ENCODE peak calls at places on chromosomes 11 and 22, in four cellular contexts. One of them, this sample, is unnamed.
A peak's percentile ranks its signal among the peaks of the same experiment; 100 is the strongest.

GRCh38 chr11:64355078-64355940 is 3.7 kb upstream of the RPS6KA4 start:
- DNase-seq in T-helper 9 cell: no peak
- DNase-seq in MV-4-11: peak; percentile 82
- DNase-seq in GM23248: peak; percentile 93
- DNase-seq in this sample: peak; percentile 58

GRCh38 chr11:87022738-87023137 is 15.0 kb upstream of the TMEM135 start:
- DNase-seq in GM23248: no peak
- DNase-seq in MV-4-11: no peak
- DNase-seq in T-helper 9 cell: no peak
- DNase-seq in this sample: no peak

GRCh38 chr11:12090061-12090572 is 20.3 kb upstream of the MICAL2 start:
- DNase-seq in GM23248: peak; percentile 62
- DNase-seq in T-helper 9 cell: no peak
- DNase-seq in MV-4-11: peak; percentile 93
- DNase-seq in this sample: no peak

GRCh38 chr11:19511413-19512183 is 201.0 kb upstream of the NAV2 start:
- DNase-seq in T-helper 9 cell: no peak
- DNase-seq in GM23248: no peak
- DNase-seq in MV-4-11: no peak
- DNase-seq in this sample: no peak

GRCh38 chr11:111963786-111964385 is 26.7 kb downstream of the DIXDC1 start:
- DNase-seq in T-helper 9 cell: no peak
- DNase-seq in GM23248: peak; percentile 64
- DNase-seq in MV-4-11: no peak
- DNase-seq in this sample: no peak

GRCh38 chr11:11436715-11437313 is 83.8 kb upstream of the CSNK2A3 start:
- DNase-seq in T-helper 9 cell: no peak
- DNase-seq in GM23248: no peak
- DNase-seq in MV-4-11: no peak
- DNase-seq in this sample: no peak

GRCh38 chr22:27996529-27996925 is 77.5 kb upstream of the PITPNB start:
- DNase-seq in T-helper 9 cell: no peak
- DNase-seq in MV-4-11: no peak
- DNase-seq in GM23248: no peak
- DNase-seq in this sample: no peak

GRCh38 chr11:45725776-45726606 is 60.6 kb upstream of the CHST1 start:
- DNase-seq in GM23248: no peak
- DNase-seq in T-helper 9 cell: no peak
- DNase-seq in MV-4-11: no peak
- DNase-seq in this sample: no peak

GRCh38 chr11:1207451-1208360 is 15.2 kb upstream of the MUC5B start:
- DNase-seq in GM23248: no peak
- DNase-seq in MV-4-11: no peak
- DNase-seq in T-helper 9 cell: no peak
- DNase-seq in this sample: no peak

GRCh38 chr11:64959498-64959897 is 12.4 kb downstream of the MAJIN start:
- DNase-seq in GM23248: peak; percentile 53
- DNase-seq in MV-4-11: no peak
- DNase-seq in T-helper 9 cell: no peak
- DNase-seq in this sample: no peak

GRCh38 chr22:32380991-32381390 is 23.3 kb downstream of the RFPL3 start:
- DNase-seq in MV-4-11: no peak
- DNase-seq in GM23248: no peak
- DNase-seq in T-helper 9 cell: no peak
- DNase-seq in this sample: no peak

GRCh38 chr22:19446603-19447387 is 716 bp downstream of the C22orf39 start:
- DNase-seq in GM23248: peak; percentile 40
- DNase-seq in T-helper 9 cell: no peak
- DNase-seq in MV-4-11: no peak
- DNase-seq in this sample: no peak

GRCh38 chr22:23110922-23111527 is 30.8 kb downstream of the RSPH14 start:
- DNase-seq in MV-4-11: no peak
- DNase-seq in T-helper 9 cell: no peak
- DNase-seq in GM23248: no peak
- DNase-seq in this sample: no peak

GRCh38 chr11:41461057-41461681 is 1.7 kb upstream of the LRRC4C start:
- DNase-seq in GM23248: peak; percentile 13
- DNase-seq in T-helper 9 cell: no peak
- DNase-seq in MV-4-11: no peak
- DNase-seq in this sample: no peak

GRCh38 chr22:42645341-42645937 is 3.8 kb downstream of the CYB5R3 start:
- DNase-seq in MV-4-11: no peak
- DNase-seq in T-helper 9 cell: no peak
- DNase-seq in GM23248: peak; percentile 77
- DNase-seq in this sample: no peak

GRCh38 chr11:1194977-1195689 is 27.7 kb upstream of the MUC5B start:
- DNase-seq in GM23248: no peak
- DNase-seq in MV-4-11: no peak
- DNase-seq in T-helper 9 cell: no peak
- DNase-seq in this sample: no peak

GRCh38 chr22:44459041-44459440 is 39.0 kb downstream of the RTL6 start:
- DNase-seq in T-helper 9 cell: no peak
- DNase-seq in MV-4-11: no peak
- DNase-seq in GM23248: no peak
- DNase-seq in this sample: no peak

GRCh38 chr11:24585192-24585591 is 88.3 kb downstream of the LUZP2 start:
- DNase-seq in GM23248: no peak
- DNase-seq in MV-4-11: no peak
- DNase-seq in T-helper 9 cell: no peak
- DNase-seq in this sample: no peak

GRCh38 chr11:59281177-59281576 is 68.5 kb upstream of the MPEG1 start:
- DNase-seq in MV-4-11: peak; percentile 59
- DNase-seq in GM23248: no peak
- DNase-seq in T-helper 9 cell: no peak
- DNase-seq in this sample: no peak

GRCh38 chr11:131944709-131945108 is 574.3 kb downstream of the NTM start:
- DNase-seq in GM23248: peak; percentile 28
- DNase-seq in MV-4-11: no peak
- DNase-seq in T-helper 9 cell: no peak
- DNase-seq in this sample: no peak

GRCh38 chr11:79667377-79667776 is 226.5 kb upstream of the TENM4 start:
- DNase-seq in MV-4-11: no peak
- DNase-seq in T-helper 9 cell: no peak
- DNase-seq in GM23248: no peak
- DNase-seq in this sample: no peak

GRCh38 chr22:38298312-38299000 is 18.8 kb downstream of the CSNK1E start:
- DNase-seq in T-helper 9 cell: peak; percentile 44
- DNase-seq in MV-4-11: no peak
- DNase-seq in GM23248: peak; percentile 91
- DNase-seq in this sample: no peak